ENCODE peak calls at places on chromosome 18, in eight cellular contexts. One of them, this sample, is unnamed.
A peak's percentile ranks its signal among the peaks of the same experiment; 100 is the strongest.

GRCh38 chr18:12477606-12478005 is 69.9 kb downstream of the PRELID3A start:
- DNase-seq in spleen: no peak
- DNase-seq in HFF-Myc: no peak
- DNase-seq in heart right ventricle: no peak
- DNase-seq in thyroid gland: no peak
- DNase-seq in tibial artery: no peak
- DNase-seq in breast epithelium: no peak
- DNase-seq in AG04450: no peak
- DNase-seq in this sample: no peak

GRCh38 chr18:43049021-43049420 is 66.5 kb downstream of the RIT2 start:
- DNase-seq in heart right ventricle: no peak
- DNase-seq in breast epithelium: no peak
- DNase-seq in HFF-Myc: no peak
- DNase-seq in spleen: no peak
- DNase-seq in AG04450: no peak
- DNase-seq in thyroid gland: no peak
- DNase-seq in tibial artery: no peak
- DNase-seq in this sample: no peak

GRCh38 chr18:41922171-41922570 is 32.9 kb upstream of the PIK3C3 start:
- DNase-seq in AG04450: no peak
- DNase-seq in HFF-Myc: no peak
- DNase-seq in breast epithelium: no peak
- DNase-seq in spleen: no peak
- DNase-seq in tibial artery: no peak
- DNase-seq in heart right ventricle: no peak
- DNase-seq in thyroid gland: no peak
- DNase-seq in this sample: no peak

GRCh38 chr18:35495821-35496368 is 1.9 kb downstream of the INO80C start:
- DNase-seq in heart right ventricle: no peak
- DNase-seq in HFF-Myc: no peak
- DNase-seq in tibial artery: no peak
- DNase-seq in AG04450: peak; percentile 29
- DNase-seq in breast epithelium: no peak
- DNase-seq in thyroid gland: no peak
- DNase-seq in spleen: no peak
- DNase-seq in this sample: no peak

GRCh38 chr18:49495074-49495473 is 8.0 kb upstream of the C18orf32 start:
- DNase-seq in spleen: no peak
- DNase-seq in tibial artery: no peak
- DNase-seq in thyroid gland: no peak
- DNase-seq in AG04450: no peak
- DNase-seq in HFF-Myc: no peak
- DNase-seq in heart right ventricle: no peak
- DNase-seq in breast epithelium: no peak
- DNase-seq in this sample: no peak

GRCh38 chr18:57792741-57793629 is 10.1 kb downstream of the ATP8B1 start:
- DNase-seq in breast epithelium: no peak
- DNase-seq in HFF-Myc: no peak
- DNase-seq in heart right ventricle: no peak
- DNase-seq in AG04450: no peak
- DNase-seq in tibial artery: no peak
- DNase-seq in thyroid gland: no peak
- DNase-seq in spleen: no peak
- DNase-seq in this sample: no peak

GRCh38 chr18:1930291-1931270 is 640.7 kb downstream of the METTL4 start:
- DNase-seq in heart right ventricle: no peak
- DNase-seq in thyroid gland: no peak
- DNase-seq in breast epithelium: no peak
- DNase-seq in tibial artery: no peak
- DNase-seq in AG04450: no peak
- DNase-seq in HFF-Myc: no peak
- DNase-seq in spleen: no peak
- DNase-seq in this sample: no peak

GRCh38 chr18:39786477-39786876 is 2168.6 kb upstream of the PIK3C3 start:
- DNase-seq in AG04450: no peak
- DNase-seq in breast epithelium: no peak
- DNase-seq in thyroid gland: no peak
- DNase-seq in spleen: no peak
- DNase-seq in heart right ventricle: no peak
- DNase-seq in HFF-Myc: no peak
- DNase-seq in tibial artery: no peak
- DNase-seq in this sample: no peak

GRCh38 chr18:58180738-58181353 is 136.8 kb downstream of the NEDD4L start:
- DNase-seq in HFF-Myc: no peak
- DNase-seq in tibial artery: peak; percentile 34
- DNase-seq in spleen: no peak
- DNase-seq in breast epithelium: no peak
- DNase-seq in AG04450: peak; percentile 16
- DNase-seq in heart right ventricle: no peak
- DNase-seq in thyroid gland: peak; percentile 63
- DNase-seq in this sample: no peak

GRCh38 chr18:57915848-57916596 is 112.9 kb upstream of the ATP8B1 start:
- DNase-seq in heart right ventricle: no peak
- DNase-seq in breast epithelium: no peak
- DNase-seq in tibial artery: no peak
- DNase-seq in spleen: no peak
- DNase-seq in thyroid gland: no peak
- DNase-seq in AG04450: no peak
- DNase-seq in HFF-Myc: no peak
- DNase-seq in this sample: peak; percentile 39

GRCh38 chr18:12811191-12811950 is 72.7 kb downstream of the PTPN2 start:
- DNase-seq in spleen: no peak
- DNase-seq in tibial artery: no peak
- DNase-seq in heart right ventricle: no peak
- DNase-seq in breast epithelium: no peak
- DNase-seq in thyroid gland: no peak
- DNase-seq in AG04450: no peak
- DNase-seq in HFF-Myc: no peak
- DNase-seq in this sample: no peak

GRCh38 chr18:48772457-48772856 is 178.3 kb downstream of the SMAD7 start:
- DNase-seq in thyroid gland: no peak
- DNase-seq in breast epithelium: no peak
- DNase-seq in heart right ventricle: no peak
- DNase-seq in spleen: no peak
- DNase-seq in AG04450: no peak
- DNase-seq in HFF-Myc: no peak
- DNase-seq in tibial artery: no peak
- DNase-seq in this sample: no peak

GRCh38 chr18:28204154-28204553 is 27.2 kb upstream of the CDH2 start:
- DNase-seq in breast epithelium: no peak
- DNase-seq in tibial artery: no peak
- DNase-seq in heart right ventricle: no peak
- DNase-seq in spleen: no peak
- DNase-seq in HFF-Myc: peak; percentile 52
- DNase-seq in thyroid gland: no peak
- DNase-seq in AG04450: peak; percentile 46
- DNase-seq in this sample: peak; percentile 93

GRCh38 chr18:78757014-78757413 is 222.6 kb upstream of the SALL3 start:
- DNase-seq in tibial artery: no peak
- DNase-seq in AG04450: no peak
- DNase-seq in HFF-Myc: no peak
- DNase-seq in breast epithelium: peak; percentile 22
- DNase-seq in spleen: peak; percentile 62
- DNase-seq in heart right ventricle: no peak
- DNase-seq in thyroid gland: no peak
- DNase-seq in this sample: no peak

GRCh38 chr18:26336572-26336971 is 110.3 kb downstream of the TAF4B start:
- DNase-seq in HFF-Myc: no peak
- DNase-seq in thyroid gland: no peak
- DNase-seq in breast epithelium: no peak
- DNase-seq in tibial artery: no peak
- DNase-seq in heart right ventricle: no peak
- DNase-seq in spleen: no peak
- DNase-seq in AG04450: no peak
- DNase-seq in this sample: no peak

GRCh38 chr18:2337552-2338141 is 233.7 kb downstream of the METTL4 start:
- DNase-seq in heart right ventricle: peak; percentile 11
- DNase-seq in thyroid gland: no peak
- DNase-seq in AG04450: no peak
- DNase-seq in breast epithelium: no peak
- DNase-seq in HFF-Myc: peak; percentile 22
- DNase-seq in tibial artery: peak; percentile 22
- DNase-seq in spleen: no peak
- DNase-seq in this sample: no peak

GRCh38 chr18:50061876-50062517 is 132.9 kb downstream of the MYO5B start:
- DNase-seq in tibial artery: peak; percentile 24
- DNase-seq in AG04450: no peak
- DNase-seq in HFF-Myc: no peak
- DNase-seq in thyroid gland: peak; percentile 82
- DNase-seq in spleen: no peak
- DNase-seq in heart right ventricle: peak; percentile 54
- DNase-seq in breast epithelium: no peak
- DNase-seq in this sample: no peak

DNA sequence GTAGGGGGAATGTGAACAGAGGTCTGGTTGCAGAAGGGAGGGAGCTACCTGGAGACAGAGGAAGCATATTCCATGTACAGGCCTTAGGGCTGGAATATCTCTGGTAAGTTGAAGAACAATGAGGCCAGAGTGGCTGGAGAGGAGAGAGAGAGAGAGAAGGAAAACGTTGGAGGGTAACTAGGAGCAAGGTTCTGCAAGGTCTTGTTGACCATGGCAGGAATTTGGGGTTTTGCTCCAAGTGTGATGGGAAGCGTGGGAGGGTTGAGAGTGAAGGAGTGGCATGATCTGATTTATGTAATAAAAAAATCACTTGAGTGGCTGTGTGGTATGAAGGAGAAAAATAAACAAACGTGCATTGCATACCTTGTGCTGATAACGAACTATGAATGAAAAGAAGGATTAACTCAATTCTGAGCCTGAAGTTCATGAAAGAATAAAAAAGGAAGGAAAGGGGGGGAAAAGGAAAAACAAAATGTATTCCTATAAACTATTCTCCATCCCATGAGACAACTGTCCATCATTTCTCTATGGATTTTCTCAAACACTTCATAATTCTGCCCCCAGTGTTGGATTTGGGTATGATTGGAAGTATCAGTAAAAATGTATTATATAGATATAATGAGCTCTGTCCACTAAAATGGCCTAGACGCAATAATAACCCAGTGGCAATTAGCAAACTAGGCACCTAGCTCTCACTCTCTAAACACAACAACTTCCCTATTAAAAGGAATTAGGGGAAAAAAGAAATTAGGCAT is 59.7 kb upstream of the PMAIP1 start:
- DNase-seq in thyroid gland: no peak
- DNase-seq in AG04450: no peak
- DNase-seq in tibial artery: no peak
- DNase-seq in heart right ventricle: no peak
- DNase-seq in spleen: no peak
- DNase-seq in HFF-Myc: no peak
- DNase-seq in breast epithelium: no peak
- DNase-seq in this sample: no peak
- TF ChIP-seq CTCF in thyroid gland: no peak
- TF ChIP-seq CTCF in AG04450: peak; percentile 28
- TF ChIP-seq CTCF in tibial artery: no peak
- TF ChIP-seq CTCF in heart right ventricle: no peak
- TF ChIP-seq CTCF in spleen: no peak
- TF ChIP-seq CTCF in HFF-Myc: no peak
- TF ChIP-seq CTCF in breast epithelium: no peak
- TF ChIP-seq CTCF in this sample: peak; percentile 40

GRCh38 chr18:68997845-68998244 is 200.0 kb downstream of the CCDC102B start:
- DNase-seq in thyroid gland: no peak
- DNase-seq in breast epithelium: no peak
- DNase-seq in tibial artery: no peak
- DNase-seq in spleen: no peak
- DNase-seq in heart right ventricle: no peak
- DNase-seq in AG04450: no peak
- DNase-seq in HFF-Myc: no peak
- DNase-seq in this sample: peak; percentile 63

GRCh38 chr18:69000366-69000765 is 202.5 kb downstream of the CCDC102B start:
- DNase-seq in breast epithelium: no peak
- DNase-seq in thyroid gland: no peak
- DNase-seq in heart right ventricle: no peak
- DNase-seq in spleen: no peak
- DNase-seq in AG04450: no peak
- DNase-seq in tibial artery: no peak
- DNase-seq in HFF-Myc: no peak
- DNase-seq in this sample: no peak

DNA sequence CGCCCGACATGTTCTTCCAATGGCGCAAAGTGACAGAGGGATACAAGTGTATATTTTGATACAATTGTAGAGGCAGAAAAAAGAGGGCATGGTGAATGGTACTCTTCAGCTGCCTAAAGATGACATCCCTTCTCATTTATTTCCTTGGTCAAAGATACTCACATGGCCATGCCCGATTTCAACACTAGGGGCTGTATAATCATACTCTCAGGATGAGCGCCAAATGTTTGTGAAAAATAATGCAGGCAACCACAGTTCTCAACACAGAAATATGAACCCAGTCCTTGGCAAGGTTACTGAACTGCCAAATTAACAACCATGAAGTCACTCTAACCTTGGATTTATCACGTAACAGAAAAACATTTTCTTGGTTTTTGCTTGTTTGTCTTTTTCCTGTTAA is 204.4 kb downstream of the CCDC102B start:
- DNase-seq in heart right ventricle: no peak
- DNase-seq in tibial artery: no peak
- DNase-seq in spleen: no peak
- DNase-seq in AG04450: no peak
- DNase-seq in thyroid gland: no peak
- DNase-seq in breast epithelium: no peak
- DNase-seq in HFF-Myc: no peak
- DNase-seq in this sample: no peak
- TF ChIP-seq CTCF in heart right ventricle: peak; percentile 20
- TF ChIP-seq CTCF in tibial artery: no peak
- TF ChIP-seq CTCF in spleen: no peak
- TF ChIP-seq CTCF in AG04450: peak; percentile 31
- TF ChIP-seq CTCF in thyroid gland: no peak
- TF ChIP-seq CTCF in breast epithelium: no peak
- TF ChIP-seq CTCF in HFF-Myc: peak; percentile 34
- TF ChIP-seq CTCF in this sample: peak; percentile 29

GRCh38 chr18:7174359-7175107 is 56.4 kb upstream of the LRRC30 start:
- DNase-seq in HFF-Myc: no peak
- DNase-seq in breast epithelium: no peak
- DNase-seq in thyroid gland: peak; percentile 31
- DNase-seq in heart right ventricle: no peak
- DNase-seq in AG04450: no peak
- DNase-seq in spleen: peak; percentile 72
- DNase-seq in tibial artery: no peak
- DNase-seq in this sample: no peak
- TF ChIP-seq CTCF in HFF-Myc: no peak
- TF ChIP-seq CTCF in breast epithelium: no peak
- TF ChIP-seq CTCF in thyroid gland: peak; percentile 61
- TF ChIP-seq CTCF in heart right ventricle: no peak
- TF ChIP-seq CTCF in AG04450: no peak
- TF ChIP-seq CTCF in spleen: no peak
- TF ChIP-seq CTCF in tibial artery: no peak
- TF ChIP-seq CTCF in this sample: no peak

GRCh38 chr18:77749189-77749588 is 499.5 kb downstream of the GALR1 start:
- DNase-seq in heart right ventricle: no peak
- DNase-seq in HFF-Myc: no peak
- DNase-seq in tibial artery: no peak
- DNase-seq in breast epithelium: no peak
- DNase-seq in thyroid gland: no peak
- DNase-seq in spleen: no peak
- DNase-seq in AG04450: no peak
- DNase-seq in this sample: no peak
- TF ChIP-seq CTCF in heart right ventricle: peak; percentile 59
- TF ChIP-seq CTCF in HFF-Myc: peak; percentile 29
- TF ChIP-seq CTCF in tibial artery: peak; percentile 6
- TF ChIP-seq CTCF in breast epithelium: no peak
- TF ChIP-seq CTCF in thyroid gland: no peak
- TF ChIP-seq CTCF in spleen: no peak
- TF ChIP-seq CTCF in AG04450: peak; percentile 4
- TF ChIP-seq CTCF in this sample: no peak

This sample was measured in retinal pigment epithelial cell.